ENCODE peak calls at places on chromosomes 16 and 17, in six cellular contexts. I is coronary artery, D is retinal pigment epithelial cell, B is testis, H is AG04450, K is hepatocyte. W is an unnamed sample.

GRCh38 chr16:65532846-65533245 is 411.0 kb upstream of the CDH11 start:
- DNase-seq in D (no peak), B (no peak), H (no peak), I (no peak), K (no peak), W (no peak)

GRCh38 chr17:76550712-76551615 is 11.1 kb downstream of the PRCD start:
- DNase-seq in D (no peak), H (no peak), I (no peak), K (no peak), B (no peak), W (no peak)

GRCh38 chr17:13490427-13490826 is 111.3 kb downstream of the HS3ST3A1 start:
- DNase-seq in D (no peak), I (no peak), K (no peak), H (no peak), B (no peak), W (no peak)

GRCh38 chr16:30924797-30925645 is 1.6 kb downstream of the FBXL19 start:
- DNase-seq in K (peak; percentile 8), D (no peak), B (no peak), I (no peak), H (no peak), W (no peak)

GRCh38 chr17:50608700-50609375 is 25.8 kb upstream of the ABCC3 start:
- DNase-seq in K (no peak), I (no peak), D (no peak), H (no peak), B (no peak), W (no peak)

GRCh38 chr17:72763981-72764380 is 328.5 kb downstream of the SLC39A11 start:
- DNase-seq in I (no peak), D (no peak), K (no peak), H (no peak), B (no peak), W (no peak)

GRCh38 chr17:57197672-57198071 is 58.7 kb upstream of the MSI2 start:
- DNase-seq in B (no peak), D (no peak), H (no peak), K (no peak), I (no peak), W (no peak)

GRCh38 chr16:56281256-56281805 is 90.0 kb downstream of the GNAO1 start:
- DNase-seq in H (no peak), K (no peak), B (no peak), D (no peak), I (no peak), W (no peak)

GRCh38 chr17:28950017-28950751 is 1.1 kb downstream of the PHF12 start:
- DNase-seq in D (no peak), H (no peak), I (no peak), K (peak; percentile 58), B (peak; percentile 63), W (no peak)

GRCh38 chr16:77289331-77289809 is 90.2 kb downstream of the SYCE1L start:
- DNase-seq in D (peak; percentile 63), I (no peak), H (no peak), K (peak; percentile 67), B (no peak), W (no peak)

GRCh38 chr17:9342225-9342624 is 233.4 kb downstream of the STX8 start:
- DNase-seq in K (no peak), I (no peak), D (no peak), H (no peak), B (no peak), W (no peak)

GRCh38 chr16:2783581-2784375 is 3.6 kb downstream of the PRSS33 start:
- DNase-seq in D (no peak), K (no peak), I (no peak), H (no peak), B (no peak), W (no peak)

GRCh38 chr16:70454221-70455034 is at the start of gene FCSK:
- DNase-seq in I (no peak), B (peak; percentile 81), K (peak; percentile 86), D (no peak), H (peak; percentile 10), W (no peak)

GRCh38 chr17:18323007-18323406 is 7.9 kb downstream of the SMCR8 start:
- DNase-seq in H (no peak), B (no peak), I (no peak), D (no peak), K (no peak), W (no peak)
- TF ChIP-seq CTCF in H (peak; percentile 14), B (no peak), I (no peak), D (no peak), K (no peak), W (no peak)

GRCh38 chr16:680625-680945 is 375 bp downstream of the STUB1 start:
- DNase-seq in I (no peak), H (no peak), D (no peak), K (no peak), B (no peak), W (no peak)
- H3K4me3 ChIP-seq in I (peak overlapping the region; percentile 97), H (peak overlapping the region; percentile 73), D (peak overlapping the region; percentile 73), K (peak overlapping the region; percentile 100), B (peak overlapping the region; percentile 85), W (peak overlapping the region; percentile 73)

DNA sequence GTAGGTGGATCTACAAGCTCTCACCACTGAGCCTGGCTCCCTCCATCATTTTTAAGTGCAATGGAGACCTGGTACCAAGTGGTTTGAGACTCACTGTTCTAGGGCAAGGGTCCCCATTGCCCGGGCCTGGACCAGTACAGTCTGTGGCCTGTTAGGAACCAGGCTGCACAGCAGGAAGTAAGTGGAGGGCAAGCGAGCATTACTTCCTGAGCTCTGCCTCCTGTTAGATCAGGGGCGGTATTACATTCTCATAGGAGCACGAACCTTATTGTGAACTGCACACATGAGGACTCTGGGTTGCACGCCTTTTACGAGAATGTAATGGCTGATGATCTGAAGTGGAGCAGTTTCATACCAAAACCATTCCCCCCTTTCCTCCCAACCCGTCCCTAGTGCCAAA is 6.8 kb upstream of the ZNF594 start:
- DNase-seq in H (no peak), K (no peak), B (no peak), I (no peak), D (no peak), W (no peak)
- TF ChIP-seq CTCF in H (no peak), K (no peak), B (no peak), I (no peak), D (no peak), W (peak; percentile 16)

GRCh38 chr16:17304124-17304813 is 166.5 kb downstream of the XYLT1 start:
- DNase-seq in D (no peak), B (no peak), H (no peak), I (no peak), K (peak; percentile 70), W (no peak)
- H3K4me3 ChIP-seq in D (no peak overlapping the region), B (no peak overlapping the region), H (no peak overlapping the region), I (no peak overlapping the region), K (no peak overlapping the region), W (no peak overlapping the region)

DNA sequence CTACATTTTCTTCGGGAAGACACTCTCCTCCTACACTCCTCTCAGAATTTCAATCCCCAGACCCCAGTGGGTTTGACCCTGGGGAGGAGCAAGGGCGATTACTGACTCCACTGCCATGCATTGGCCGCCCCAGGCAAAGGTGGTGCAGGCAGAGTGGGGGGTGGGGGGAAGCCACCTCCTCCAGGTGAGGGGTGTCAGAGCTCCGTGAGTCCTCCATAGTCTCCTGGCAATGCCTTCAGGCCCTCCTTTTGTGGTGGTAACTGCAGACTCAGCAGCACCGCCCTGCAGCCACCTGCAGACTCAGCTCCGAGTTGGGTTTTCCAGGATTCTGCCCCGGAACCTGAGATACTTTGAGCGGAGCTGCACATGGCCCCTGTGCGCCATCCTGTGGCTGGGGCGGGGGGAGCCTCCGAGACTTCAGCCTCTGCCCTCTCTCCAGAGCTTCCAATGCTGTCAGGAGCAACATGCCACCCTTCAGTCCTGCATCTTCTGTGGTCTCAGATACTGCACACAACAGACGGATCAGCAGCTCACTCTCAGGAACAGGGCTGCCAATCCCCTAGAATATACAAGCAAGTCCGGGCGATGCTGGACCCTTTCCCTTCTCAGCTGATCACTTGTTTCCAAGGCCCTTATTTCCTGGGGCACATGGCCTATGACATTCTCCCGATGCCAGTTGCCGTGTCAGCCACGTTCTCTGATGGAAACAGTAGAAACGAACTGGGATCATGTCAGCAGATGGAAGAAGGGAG is 2.4 kb upstream of the SLC47A2 start:
- DNase-seq in B (no peak), D (no peak), K (no peak), H (no peak), I (no peak), W (no peak)
- TF ChIP-seq CTCF in B (no peak), D (peak; percentile 25), K (no peak), H (peak; percentile 7), I (no peak), W (peak; percentile 45)

DNA sequence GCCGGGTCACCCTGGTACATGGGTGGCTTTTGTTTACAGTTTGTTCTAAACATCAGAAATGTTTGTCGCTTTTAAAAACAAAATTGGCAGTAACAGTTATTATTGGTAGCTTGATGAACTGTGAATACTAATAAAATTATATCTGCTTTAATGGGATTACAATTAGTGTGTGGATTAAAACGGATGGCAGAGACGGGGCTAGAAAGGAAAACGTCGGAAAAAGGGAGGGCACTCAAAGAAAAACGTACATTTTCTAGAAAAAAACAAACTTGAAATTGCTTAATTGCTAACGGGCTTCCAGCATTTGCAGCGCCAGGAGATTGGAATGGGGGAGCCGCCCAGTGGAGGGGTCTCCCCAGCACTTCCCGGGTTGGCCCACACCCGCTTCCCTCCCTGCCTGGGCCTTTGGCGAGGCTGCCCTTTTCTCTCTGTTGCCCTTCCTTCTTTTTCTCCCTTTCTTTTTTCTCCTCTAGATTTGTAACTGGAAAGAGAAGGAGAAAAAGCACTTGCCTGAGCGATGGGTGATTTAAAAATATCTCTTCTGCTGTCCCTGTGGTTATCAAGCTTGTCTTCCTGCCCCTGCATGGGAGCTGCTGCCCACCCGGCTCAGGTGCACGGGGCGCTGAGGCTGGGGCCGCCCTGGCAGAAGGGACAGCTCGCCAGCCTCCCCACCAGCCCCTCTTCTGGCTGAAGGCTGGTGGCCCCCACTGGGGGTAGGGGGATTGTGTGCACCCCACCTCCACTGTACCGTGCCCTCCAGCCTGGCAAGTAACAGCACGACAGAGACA is 5.9 kb downstream of the BAHCC1 start:
- DNase-seq in B (no peak), K (no peak), H (no peak), D (no peak), I (no peak), W (no peak)
- H3K4me3 ChIP-seq in B (peak overlapping the region; percentile 66), K (peak overlapping the region; percentile 74), H (peak overlapping the region; percentile 62), D (peak overlapping the region; percentile 54), I (peak overlapping the region; percentile 97), W (no peak overlapping the region)

DNA sequence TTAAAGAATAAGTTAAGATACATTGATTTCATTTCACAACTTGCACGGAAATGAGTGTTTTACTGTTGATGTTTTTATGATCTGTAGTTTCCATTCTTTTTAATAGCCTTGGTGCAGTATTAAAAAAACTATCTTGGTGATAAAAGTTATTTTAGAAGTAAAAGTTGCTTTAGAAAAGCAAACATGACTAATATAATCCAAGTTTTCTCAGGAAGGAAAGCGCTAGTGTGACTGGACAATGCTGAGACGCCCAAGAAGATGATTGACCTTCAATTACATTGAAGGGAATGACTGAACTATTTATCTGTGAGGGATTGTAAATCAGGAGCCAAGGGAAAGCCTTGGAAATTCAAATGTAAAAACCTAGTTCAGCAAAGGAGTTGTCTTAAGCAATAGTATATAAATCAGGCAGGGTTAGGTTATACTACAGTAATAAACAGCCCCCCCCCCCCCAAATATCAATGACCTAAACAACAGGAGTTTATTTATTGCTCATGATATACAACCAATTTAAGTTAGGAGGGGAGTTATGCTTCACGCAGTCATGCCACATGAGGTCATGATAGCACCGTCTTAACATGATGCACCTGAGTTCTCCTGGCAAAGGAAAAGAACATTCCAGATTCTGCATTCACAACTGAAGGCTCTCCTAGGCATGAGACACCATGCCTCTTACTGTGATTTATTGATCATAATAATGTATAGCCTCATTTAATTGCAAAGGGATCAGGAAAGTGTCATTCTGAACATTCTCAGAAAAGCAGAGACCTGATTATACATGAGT is 443.8 kb downstream of the CDH13 start:
- DNase-seq in D (no peak), B (no peak), H (no peak), K (no peak), I (no peak), W (no peak)
- TF ChIP-seq CTCF in D (no peak), B (no peak), H (no peak), K (no peak), I (no peak), W (no peak)

GRCh38 chr17:44005527-44005864 is 1.1 kb downstream of the NAGS start:
- DNase-seq in B (no peak), K (no peak), I (no peak), H (no peak), D (no peak), W (no peak)
- H3K4me3 ChIP-seq in B (no peak overlapping the region), K (peak overlapping the region; percentile 27), I (peak overlapping the region; percentile 72), H (no peak overlapping the region), D (peak overlapping the region; percentile 38), W (no peak overlapping the region)

W was measured in GM12864.